ENCODE peak calls at places on chromosome 21, in five cellular contexts. Y is K562, G is HCT116, E is PC-3, S is SK-N-SH. W is an unnamed sample.

GRCh38 chr21:35674895-35675470 is 385.3 kb downstream of the SETD4 start:
- DNase-seq in Y (no peak), G (no peak), E (peak), S (no peak), W (no peak)

GRCh38 chr21:33924079-33924765 is 8.6 kb upstream of the ATP5PO start:
- DNase-seq in Y (peak), G (peak), E (peak), S (peak), W (peak)

GRCh38 chr21:15730484-15731242 is 881 bp downstream of the USP25 start:
- DNase-seq in Y (no peak), G (no peak), E (peak), S (no peak), W (no peak)

GRCh38 chr21:35038772-35039145 is 10.3 kb downstream of the RUNX1 start:
- DNase-seq in Y (no peak), G (no peak), E (no peak), S (no peak), W (no peak)

GRCh38 chr21:38839683-38840286 is 34.1 kb downstream of the ETS2 start:
- DNase-seq in Y (no peak), G (peak), E (peak), S (no peak), W (peak)

GRCh38 chr21:34545079-34545884 is 33.3 kb upstream of the KCNE1 start:
- DNase-seq in Y (no peak), G (peak), E (peak), S (no peak), W (peak)

GRCh38 chr21:17793675-17794123 is 25.5 kb downstream of the C21orf91 start:
- DNase-seq in Y (no peak), G (no peak), E (no peak), S (peak), W (peak)

GRCh38 chr21:16046625-16047340 is 317.0 kb downstream of the USP25 start:
- DNase-seq in Y (no peak), G (no peak), E (peak), S (no peak), W (peak)

GRCh38 chr21:28811860-28812259 is 180.8 kb downstream of the LTN1 start:
- DNase-seq in Y (no peak), G (no peak), E (no peak), S (no peak), W (no peak)

GRCh38 chr21:37642493-37642892 is 273.8 kb downstream of the KCNJ6 start:
- DNase-seq in Y (peak), G (peak), E (peak), S (no peak), W (no peak)
- H3K9ac ChIP-seq in Y (no peak), G (no peak), E (no peak), S (no peak), W (no peak)

DNA sequence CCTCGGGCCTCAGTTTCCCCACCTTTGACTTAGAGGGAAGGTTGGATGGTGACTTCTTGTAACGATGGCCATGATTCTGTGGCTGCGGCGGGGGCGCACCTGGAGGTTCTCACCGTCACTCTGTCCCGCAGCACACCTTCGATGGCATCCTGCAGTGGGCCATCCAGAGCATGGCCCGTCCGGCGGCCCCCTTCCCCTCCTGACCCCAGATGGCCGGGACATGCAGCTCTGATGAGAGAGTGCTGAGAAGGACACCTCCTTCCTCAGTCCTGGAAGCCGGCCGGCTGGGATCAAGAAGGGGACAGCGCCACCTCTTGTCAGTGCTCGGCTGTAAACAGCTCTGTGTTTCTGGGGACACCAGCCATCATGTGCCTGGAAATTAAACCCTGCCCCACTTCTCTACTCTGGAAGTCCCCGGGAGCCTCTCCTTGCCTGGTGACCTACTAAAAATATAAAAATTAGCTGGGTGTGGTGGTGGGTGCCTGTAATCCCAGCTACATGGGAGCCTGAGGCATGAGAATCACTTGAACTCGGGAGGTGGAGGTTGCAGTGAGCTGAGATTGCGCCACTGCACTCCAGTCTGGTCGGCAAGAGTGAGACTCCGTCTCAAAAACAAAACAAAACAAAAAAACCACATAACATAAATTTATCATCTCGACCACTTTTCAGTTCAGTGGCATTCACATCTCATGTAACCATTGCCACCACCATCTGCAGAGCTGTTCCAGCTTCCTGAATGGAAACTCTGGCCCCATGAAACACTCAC is 2.1 kb upstream of the PFKL start:
- DNase-seq in Y (peak), G (peak), E (peak), S (peak), W (peak)
- H3K4me2 ChIP-seq in Y (no peak), G (peak), E (peak), S (peak), W (peak)

DNA sequence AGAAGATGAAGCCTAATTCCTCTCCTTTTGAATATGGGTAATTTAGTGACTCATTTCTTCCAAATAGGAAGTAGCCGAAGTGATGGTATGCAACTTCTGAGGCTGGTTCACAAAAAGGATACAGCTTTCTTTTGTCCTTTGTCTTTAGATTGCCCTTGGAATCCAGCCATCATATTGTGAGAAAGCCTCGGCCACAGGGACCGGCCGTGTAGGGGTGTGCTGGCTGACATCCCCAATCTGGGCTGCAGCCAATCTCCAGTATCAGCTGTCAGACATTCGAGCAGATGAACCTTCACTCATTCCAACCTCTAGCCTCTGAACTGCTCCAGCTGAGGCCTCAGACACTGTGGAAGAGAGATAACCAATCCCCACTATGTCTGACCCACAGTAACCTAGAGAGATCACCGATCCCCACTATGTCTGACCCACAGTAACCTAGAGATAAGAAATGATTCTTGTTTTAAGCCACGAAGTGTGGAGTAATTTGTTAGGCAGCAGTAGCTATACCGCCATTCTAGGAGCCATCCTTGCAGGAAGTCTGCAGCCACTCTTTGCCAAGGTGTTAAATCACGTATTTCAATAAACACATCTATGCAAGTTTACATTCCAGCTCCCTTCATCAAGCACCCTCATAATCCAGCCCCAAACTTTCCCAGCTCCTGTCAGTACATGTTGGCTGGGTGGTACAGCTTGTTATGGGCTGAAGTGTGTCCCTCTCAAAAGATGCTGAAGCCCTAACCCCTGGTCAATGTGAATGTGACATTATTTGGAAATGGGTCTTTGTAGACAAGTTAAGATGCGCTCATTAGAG is 2.9 kb upstream of the DIP2A start:
- DNase-seq in Y (peak), G (peak), E (peak), S (no peak), W (peak)
- H3K9ac ChIP-seq in Y (no peak), G (no peak), E (no peak), S (peak), W (no peak)

GRCh38 chr21:31133243-31133830 is 95.1 kb upstream of the KRTAP19-8 start:
- DNase-seq in Y (no peak), G (no peak), E (no peak), S (no peak), W (no peak)
- H3K4me2 ChIP-seq in Y (no peak), G (no peak), E (no peak), S (no peak), W (no peak)

DNA sequence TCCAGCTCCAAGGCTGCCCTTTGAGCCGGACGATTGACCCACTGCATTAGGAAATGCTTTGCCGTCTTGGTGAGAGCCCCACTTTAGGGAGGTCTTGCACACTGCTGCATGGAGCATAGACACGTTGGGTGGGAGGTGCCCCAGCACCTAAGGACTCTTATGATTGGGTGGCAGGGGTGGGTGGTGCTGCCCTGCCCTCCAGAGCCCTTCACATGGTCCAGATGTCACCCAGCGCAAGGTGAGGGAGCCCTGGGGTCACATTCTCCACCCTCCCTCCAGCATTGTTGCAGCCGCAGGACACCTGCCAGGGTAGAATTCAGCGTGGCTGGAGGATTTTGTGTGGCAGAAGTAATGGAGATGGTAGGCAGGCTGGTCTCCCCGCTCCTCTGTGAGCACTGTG is 137.4 kb upstream of the COL6A1 start:
- DNase-seq in Y (no peak), G (no peak), E (no peak), S (no peak), W (no peak)
- H3K9ac ChIP-seq in Y (no peak), G (no peak), E (no peak), S (no peak), W (no peak)

GRCh38 chr21:42254631-42255030 is 35.7 kb downstream of the ABCG1 start:
- DNase-seq in Y (no peak), G (no peak), E (no peak), S (no peak), W (no peak)
- H3K4me2 ChIP-seq in Y (no peak), G (no peak), E (no peak), S (no peak), W (no peak)

GRCh38 chr21:23886828-23887708 is 1720.2 kb downstream of the MRPL39 start:
- DNase-seq in Y (peak), G (no peak), E (no peak), S (no peak), W (no peak)
- H3K9ac ChIP-seq in Y (peak), G (no peak), E (no peak), S (no peak), W (no peak)